ENCODE peak calls at places on chromosome 6, in seven cellular contexts. L is SJCRH30, V is cardiac muscle cell, F is small intestine, W is aorta, X is uterus, Y is breast epithelium. P is an unnamed sample. For H3K27me3 and H3K36me3, the result is how much of the 10 kb centered on the place peaks cover.

GRCh38 chr6:73969982-73970960 is 274.3 kb downstream of the CD109 start:
- DNase-seq in L (peak), V (peak), F (no peak), W (no peak), X (peak), Y (no peak), P (no peak)

GRCh38 chr6:27139753-27140522 is 107.6 kb upstream of the PRSS16 start:
- DNase-seq in L (no peak), V (peak), F (peak), W (no peak), X (no peak), Y (no peak), P (peak)

GRCh38 chr6:123967900-123968299 is 164.2 kb downstream of the NKAIN2 start:
- DNase-seq in L (no peak), V (no peak), F (no peak), W (no peak), X (no peak), Y (no peak), P (no peak)

GRCh38 chr6:53090576-53090975 is 25.4 kb downstream of the FBXO9 start:
- DNase-seq in L (no peak), V (peak), F (no peak), W (no peak), X (no peak), Y (no peak), P (no peak)

GRCh38 chr6:136411453-136412354 is 122.1 kb upstream of the BCLAF1 start:
- DNase-seq in L (no peak), V (no peak), F (peak), W (no peak), X (no peak), Y (no peak), P (no peak)

GRCh38 chr6:56226946-56227879 is 20.2 kb downstream of the COL21A1 start:
- DNase-seq in L (peak), V (peak), F (no peak), W (no peak), X (no peak), Y (no peak), P (no peak)

GRCh38 chr6:158649289-158650143 is at the start of gene SYTL3:
- DNase-seq in L (peak), V (peak), F (peak), W (peak), X (peak), Y (no peak), P (peak)

GRCh38 chr6:163254341-163254835 is 160.1 kb upstream of the QKI start:
- DNase-seq in L (no peak), V (no peak), F (no peak), W (no peak), X (no peak), Y (no peak), P (no peak)

GRCh38 chr6:2800552-2801316 is 35.5 kb downstream of the WRNIP1 start:
- DNase-seq in L (no peak), V (no peak), F (no peak), W (no peak), X (no peak), Y (no peak), P (no peak)

GRCh38 chr6:6746334-6746969 is 157.9 kb downstream of the LY86 start:
- DNase-seq in L (peak), V (no peak), F (no peak), W (no peak), X (no peak), Y (no peak), P (no peak)

GRCh38 chr6:88380083-88380482 is 213.9 kb upstream of the CNR1 start:
- DNase-seq in L (peak), V (peak), F (no peak), W (peak), X (peak), Y (peak), P (no peak)

GRCh38 chr6:108927927-108928326 is 79.7 kb downstream of the ARMC2 start:
- DNase-seq in L (no peak), V (no peak), F (no peak), W (no peak), X (no peak), Y (no peak), P (no peak)

GRCh38 chr6:27295301-27296079 is 16.6 kb downstream of the POM121L2 start:
- DNase-seq in L (peak), V (peak), F (peak), W (no peak), X (no peak), Y (no peak), P (no peak)

GRCh38 chr6:127459231-127459641 is at the start of gene KIAA0408:
- DNase-seq in L (peak), V (peak), F (peak), W (peak), X (peak), Y (no peak), P (no peak)

GRCh38 chr6:149045404-149045803 is 272.1 kb upstream of the TAB2 start:
- DNase-seq in L (no peak), V (no peak), F (no peak), W (no peak), X (no peak), Y (no peak), P (peak)

GRCh38 chr6:17001188-17001587 is 100.7 kb upstream of the STMND1 start:
- DNase-seq in L (peak), V (no peak), F (no peak), W (no peak), X (no peak), Y (no peak), P (no peak)

GRCh38 chr6:111057074-111057752 is 30.1 kb upstream of the SLC16A10 start:
- DNase-seq in L (peak), V (peak), F (peak), W (no peak), X (no peak), Y (no peak), P (peak)

GRCh38 chr6:9482030-9482731 is 932.7 kb downstream of the TFAP2A start:
- DNase-seq in L (peak), V (peak), F (no peak), W (no peak), X (no peak), Y (no peak), P (no peak)

GRCh38 chr6:169161572-169162167 is 92.0 kb downstream of the THBS2 start:
- DNase-seq in L (no peak), V (no peak), F (no peak), W (no peak), X (no peak), Y (peak), P (no peak)

GRCh38 chr6:105545206-105545920 is 142.5 kb upstream of the PREP start:
- DNase-seq in L (no peak), V (no peak), F (no peak), W (no peak), X (no peak), Y (no peak), P (no peak)

GRCh38 chr6:109305028-109305427 is 77.2 kb downstream of the CD164 start:
- DNase-seq in L (no peak), V (no peak), F (no peak), W (no peak), X (no peak), Y (no peak), P (no peak)

GRCh38 chr6:140462495-140463311 is 1088.3 kb upstream of the CITED2 start:
- DNase-seq in L (no peak), V (peak), F (peak), W (no peak), X (no peak), Y (peak), P (no peak)

GRCh38 chr6:148140772-148141557 is 201.7 kb upstream of the SASH1 start:
- DNase-seq in L (no peak), V (no peak), F (no peak), W (no peak), X (no peak), Y (no peak), P (no peak)

GRCh38 chr6:91099501-91099900 is 512.6 kb upstream of the MAP3K7 start:
- DNase-seq in L (no peak), V (no peak), F (no peak), W (no peak), X (no peak), Y (no peak), P (no peak)

GRCh38 chr6:13696226-13696625 is 15.4 kb downstream of the RANBP9 start:
- DNase-seq in L (no peak), V (no peak), F (no peak), W (no peak), X (no peak), Y (no peak), P (no peak)

GRCh38 chr6:143060354-143060805 is 309 bp upstream of the AIG1 start:
- DNase-seq in L (peak), V (peak), F (peak), W (peak), X (peak), Y (peak), P (peak)

GRCh38 chr6:127022297-127022696 is 96.2 kb upstream of the RSPO3 start:
- DNase-seq in L (peak), V (peak), F (peak), W (no peak), X (peak), Y (no peak), P (no peak)

GRCh38 chr6:43746071-43746470 is 23.9 kb upstream of the VEGFA start:
- DNase-seq in L (no peak), V (no peak), F (no peak), W (no peak), X (no peak), Y (no peak), P (no peak)

GRCh38 chr6:1108198-1108597 is 203.7 kb upstream of the FOXQ1 start:
- DNase-seq in L (no peak), V (no peak), F (no peak), W (no peak), X (no peak), Y (no peak), P (no peak)
- H3K27me3 ChIP-seq in L (under half), V (under half), F (under half), W (under half), X (under half), Y (under half), P (under half)

GRCh38 chr6:18246205-18246604 is 18.1 kb downstream of the DEK start:
- DNase-seq in L (no peak), V (no peak), F (no peak), W (no peak), X (no peak), Y (no peak), P (no peak)

GRCh38 chr6:18244251-18244650 is 20.1 kb downstream of the DEK start:
- DNase-seq in L (no peak), V (no peak), F (no peak), W (no peak), X (no peak), Y (no peak), P (no peak)

GRCh38 chr6:18245079-18245478 is 19.3 kb downstream of the DEK start:
- DNase-seq in L (no peak), V (no peak), F (no peak), W (no peak), X (no peak), Y (no peak), P (no peak)

GRCh38 chr6:18247002-18247401 is 17.3 kb downstream of the DEK start:
- DNase-seq in L (no peak), V (no peak), F (no peak), W (no peak), X (no peak), Y (no peak), P (no peak)

DNA sequence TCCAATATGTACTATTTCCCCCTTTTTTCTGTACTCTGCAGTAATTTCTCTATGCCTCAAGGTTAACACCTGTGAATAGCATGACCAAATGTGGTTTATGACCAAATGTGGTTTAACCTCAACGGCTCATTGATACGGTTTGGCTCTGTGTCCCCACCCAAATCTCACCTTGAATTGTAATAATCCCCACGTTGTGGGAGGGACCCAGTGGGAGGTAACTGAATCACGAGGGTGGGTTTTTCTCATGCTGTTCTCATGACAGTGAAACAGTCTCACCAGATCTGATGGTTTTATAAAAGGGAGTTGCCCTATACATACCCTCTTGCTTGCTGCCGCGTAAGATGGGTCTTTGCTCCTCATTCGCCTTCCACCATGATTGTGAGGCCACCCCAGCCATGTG is 18.7 kb downstream of the DEK start:
- DNase-seq in L (peak), V (no peak), F (no peak), W (no peak), X (no peak), Y (no peak), P (peak)
- H3K36me3 ChIP-seq in L (half or more), V (under half), F (under half), W (under half), X (under half), Y (under half), P (half or more)

GRCh38 chr6:49225471-49225870 is 237.6 kb downstream of the MMUT start:
- DNase-seq in L (no peak), V (no peak), F (no peak), W (no peak), X (no peak), Y (no peak), P (no peak)

DNA sequence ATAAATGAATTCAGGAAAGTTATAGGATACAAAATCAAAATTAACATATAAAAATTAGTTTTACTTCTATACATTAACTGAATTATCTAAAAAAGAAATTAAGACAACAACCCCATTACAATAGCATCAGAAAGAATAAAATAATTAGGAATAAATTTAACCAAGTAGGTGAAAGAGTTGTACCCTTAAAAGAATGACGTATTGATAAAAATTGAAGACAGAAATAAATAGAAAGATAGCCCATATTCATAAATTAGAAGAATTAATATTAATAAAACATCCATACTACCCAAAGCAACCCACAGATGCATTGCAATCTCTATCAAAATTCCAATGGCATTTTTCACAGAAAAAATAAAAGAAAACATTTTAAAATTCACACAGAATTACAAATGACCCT is 242.8 kb downstream of the MMUT start:
- DNase-seq in L (no peak), V (no peak), F (no peak), W (no peak), X (no peak), Y (no peak), P (no peak)
- H3K27me3 ChIP-seq in L (under half), V (under half), F (under half), W (under half), X (under half), Y (under half), P (under half)

GRCh38 chr6:10576226-10576625 is 55.1 kb downstream of the GCNT2 start:
- DNase-seq in L (no peak), V (no peak), F (no peak), W (no peak), X (no peak), Y (no peak), P (no peak)

GRCh38 chr6:10579803-10580202 is 58.7 kb downstream of the GCNT2 start:
- DNase-seq in L (no peak), V (no peak), F (peak), W (no peak), X (no peak), Y (no peak), P (no peak)

GRCh38 chr6:10578718-10579117 is 57.6 kb downstream of the GCNT2 start:
- DNase-seq in L (no peak), V (no peak), F (no peak), W (no peak), X (no peak), Y (no peak), P (no peak)

GRCh38 chr6:10582774-10583508 is 61.8 kb downstream of the GCNT2 start:
- DNase-seq in L (peak), V (no peak), F (no peak), W (no peak), X (no peak), Y (no peak), P (no peak)

GRCh38 chr6:10577112-10577511 is 56.0 kb downstream of the GCNT2 start:
- DNase-seq in L (no peak), V (no peak), F (no peak), W (no peak), X (no peak), Y (no peak), P (no peak)
- H3K36me3 ChIP-seq in L (under half), V (under half), F (under half), W (under half), X (under half), Y (under half), P (under half)

GRCh38 chr6:157253017-157253416 is 70.3 kb downstream of the TMEM242 start:
- DNase-seq in L (no peak), V (no peak), F (no peak), W (peak), X (no peak), Y (peak), P (no peak)

GRCh38 chr6:157253699-157254098 is 69.6 kb downstream of the TMEM242 start:
- DNase-seq in L (no peak), V (no peak), F (no peak), W (no peak), X (no peak), Y (peak), P (no peak)

GRCh38 chr6:157249756-157250155 is 73.6 kb downstream of the TMEM242 start:
- DNase-seq in L (no peak), V (no peak), F (no peak), W (peak), X (no peak), Y (no peak), P (no peak)

GRCh38 chr6:157255079-157255478 is 68.2 kb downstream of the TMEM242 start:
- DNase-seq in L (no peak), V (no peak), F (no peak), W (peak), X (no peak), Y (no peak), P (no peak)

GRCh38 chr6:157251565-157252247 is 71.6 kb downstream of the TMEM242 start:
- DNase-seq in L (no peak), V (no peak), F (no peak), W (no peak), X (no peak), Y (no peak), P (no peak)
- H3K27me3 ChIP-seq in L (under half), V (under half), F (under half), W (under half), X (under half), Y (under half), P (under half)

GRCh38 chr6:30611150-30611855 is 5.7 kb downstream of the PPP1R10 start:
- DNase-seq in L (no peak), V (peak), F (no peak), W (no peak), X (no peak), Y (no peak), P (no peak)
- H3K36me3 ChIP-seq in L (half or more), V (under half), F (under half), W (under half), X (under half), Y (under half), P (under half)

GRCh38 chr6:47298475-47298874 is 11.2 kb downstream of the TNFRSF21 start:
- DNase-seq in L (no peak), V (no peak), F (no peak), W (no peak), X (no peak), Y (no peak), P (no peak)
- H3K27me3 ChIP-seq in L (under half), V (under half), F (under half), W (under half), X (under half), Y (under half), P (under half)

P was measured in CD4-positive, CD25-positive, alpha-beta regulatory T cell.